ENCODE peak calls at places on chromosomes 13 and 19, in seven cellular contexts. One of them, this sample, is unnamed.

GRCh38 chr13:20401586-20401957 is 124.1 kb downstream of the CRYL1 start:
- DNase-seq in fibroblast of lung: peak
- DNase-seq in ascending aorta: no peak
- DNase-seq in left lung: no peak
- DNase-seq in ovary: no peak
- DNase-seq in choroid plexus epithelial cell: no peak
- DNase-seq in brain microvascular endothelial cell: no peak
- DNase-seq in this sample: no peak

GRCh38 chr13:113616991-113617749 is 32.6 kb downstream of the TFDP1 start:
- DNase-seq in choroid plexus epithelial cell: peak
- DNase-seq in brain microvascular endothelial cell: peak
- DNase-seq in left lung: peak
- DNase-seq in ascending aorta: no peak
- DNase-seq in ovary: no peak
- DNase-seq in fibroblast of lung: peak
- DNase-seq in this sample: no peak

GRCh38 chr13:70964124-70964523 is 855.9 kb upstream of the KLHL1 start:
- DNase-seq in ovary: no peak
- DNase-seq in choroid plexus epithelial cell: peak
- DNase-seq in ascending aorta: no peak
- DNase-seq in fibroblast of lung: no peak
- DNase-seq in left lung: no peak
- DNase-seq in brain microvascular endothelial cell: no peak
- DNase-seq in this sample: no peak

GRCh38 chr13:111853766-111854165 is 213.2 kb upstream of the SOX1 start:
- DNase-seq in ascending aorta: no peak
- DNase-seq in ovary: no peak
- DNase-seq in brain microvascular endothelial cell: no peak
- DNase-seq in fibroblast of lung: no peak
- DNase-seq in choroid plexus epithelial cell: no peak
- DNase-seq in left lung: peak
- DNase-seq in this sample: no peak

GRCh38 chr13:30331331-30331771 is 24.0 kb upstream of the KATNAL1 start:
- DNase-seq in brain microvascular endothelial cell: no peak
- DNase-seq in ascending aorta: peak
- DNase-seq in fibroblast of lung: no peak
- DNase-seq in choroid plexus epithelial cell: no peak
- DNase-seq in left lung: no peak
- DNase-seq in ovary: peak
- DNase-seq in this sample: peak

GRCh38 chr13:48542581-48543341 is 9.9 kb upstream of the RCBTB2 start:
- DNase-seq in choroid plexus epithelial cell: peak
- DNase-seq in ovary: peak
- DNase-seq in fibroblast of lung: peak
- DNase-seq in ascending aorta: peak
- DNase-seq in left lung: peak
- DNase-seq in brain microvascular endothelial cell: peak
- DNase-seq in this sample: peak

GRCh38 chr19:5141278-5141925 is 172.5 kb downstream of the KDM4B start:
- DNase-seq in brain microvascular endothelial cell: peak
- DNase-seq in ascending aorta: no peak
- DNase-seq in fibroblast of lung: peak
- DNase-seq in left lung: peak
- DNase-seq in choroid plexus epithelial cell: peak
- DNase-seq in ovary: no peak
- DNase-seq in this sample: no peak

GRCh38 chr13:42084722-42085121 is 36.3 kb downstream of the DGKH start:
- DNase-seq in ascending aorta: no peak
- DNase-seq in choroid plexus epithelial cell: no peak
- DNase-seq in left lung: no peak
- DNase-seq in brain microvascular endothelial cell: no peak
- DNase-seq in ovary: no peak
- DNase-seq in fibroblast of lung: no peak
- DNase-seq in this sample: no peak

GRCh38 chr19:4051175-4052101 is 15.3 kb downstream of the ZBTB7A start:
- DNase-seq in fibroblast of lung: peak
- DNase-seq in choroid plexus epithelial cell: no peak
- DNase-seq in ovary: peak
- DNase-seq in ascending aorta: no peak
- DNase-seq in left lung: peak
- DNase-seq in brain microvascular endothelial cell: peak
- DNase-seq in this sample: no peak

GRCh38 chr13:99911069-99911964 is 60.2 kb downstream of the ZIC5 start:
- DNase-seq in brain microvascular endothelial cell: no peak
- DNase-seq in choroid plexus epithelial cell: no peak
- DNase-seq in ascending aorta: no peak
- DNase-seq in fibroblast of lung: no peak
- DNase-seq in ovary: no peak
- DNase-seq in left lung: no peak
- DNase-seq in this sample: no peak

DNA sequence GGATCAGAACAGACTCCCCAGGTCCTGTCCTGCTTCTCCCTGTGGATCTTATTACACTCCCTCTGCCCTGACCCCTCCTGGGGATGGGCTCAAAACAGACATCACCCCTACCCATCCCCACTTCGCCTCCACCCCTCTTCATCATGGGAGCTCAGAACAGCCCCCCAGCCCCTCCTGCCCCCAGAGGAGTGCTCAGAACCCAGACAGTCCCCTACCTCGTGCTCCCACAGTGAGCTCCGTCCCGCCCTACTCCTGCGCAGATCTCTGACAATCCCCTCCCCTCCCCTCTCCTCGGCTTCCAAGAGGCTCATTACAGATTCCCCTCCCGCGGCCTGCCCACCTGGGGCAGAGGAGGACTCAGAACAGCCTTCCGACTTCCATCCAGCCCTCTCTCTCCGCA is 6.1 kb upstream of the TMEM221 start:
- DNase-seq in brain microvascular endothelial cell: no peak
- DNase-seq in fibroblast of lung: no peak
- DNase-seq in ovary: no peak
- DNase-seq in choroid plexus epithelial cell: no peak
- DNase-seq in left lung: peak
- DNase-seq in ascending aorta: no peak
- DNase-seq in this sample: no peak
- H3K4me3 ChIP-seq in brain microvascular endothelial cell: no peak
- H3K4me3 ChIP-seq in fibroblast of lung: no peak
- H3K4me3 ChIP-seq in ovary: no peak
- H3K4me3 ChIP-seq in choroid plexus epithelial cell: no peak
- H3K4me3 ChIP-seq in left lung: no peak
- H3K4me3 ChIP-seq in ascending aorta: no peak
- H3K4me3 ChIP-seq in this sample: no peak

DNA sequence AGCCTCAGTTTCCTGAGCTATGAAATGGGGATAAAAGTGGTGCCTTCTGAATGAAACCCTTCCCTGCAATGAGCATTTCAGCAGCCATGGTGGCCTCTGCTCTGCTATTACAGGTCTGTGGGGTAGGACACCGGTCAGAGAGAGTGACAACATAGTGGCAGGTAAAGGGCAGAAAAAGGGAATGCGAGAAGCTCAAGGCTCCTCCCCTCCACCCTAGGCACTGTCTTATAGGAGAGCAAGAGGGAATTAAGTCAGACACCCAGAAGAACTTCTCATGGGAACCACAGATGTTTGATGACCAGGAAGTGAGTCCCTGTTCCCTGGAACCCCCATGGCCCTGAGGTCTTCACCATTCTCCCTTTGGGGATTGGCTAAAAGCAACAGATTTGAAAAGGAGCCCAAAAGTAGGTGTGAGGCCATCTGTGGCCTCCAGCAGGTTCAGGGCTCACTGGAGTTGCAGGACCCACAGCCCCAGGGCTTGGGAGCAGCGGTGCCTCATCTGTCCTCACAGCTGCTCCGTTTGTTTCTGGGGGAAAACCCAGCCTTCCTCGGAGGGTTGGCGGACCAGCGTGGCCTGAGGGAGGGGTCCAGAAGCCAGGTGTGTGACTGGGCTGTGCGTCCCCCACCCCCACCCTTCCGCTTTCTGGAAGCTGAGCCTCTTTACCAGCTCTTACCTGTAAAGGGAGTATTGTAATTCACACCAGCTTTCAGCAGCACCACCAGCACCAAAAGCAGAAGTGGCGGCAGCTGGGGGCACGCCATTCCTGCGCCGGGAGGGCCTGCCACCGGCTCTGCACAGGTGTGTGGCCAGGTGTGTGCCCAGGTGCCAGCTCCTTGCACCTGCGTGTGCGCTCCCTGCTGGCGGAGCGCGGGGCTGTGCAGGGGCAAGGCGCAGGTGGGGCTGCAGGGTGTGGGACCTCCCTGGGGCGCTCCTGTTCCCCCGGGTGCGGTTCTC is 19.4 kb downstream of the IQCN start:
- DNase-seq in left lung: peak
- DNase-seq in ascending aorta: no peak
- DNase-seq in brain microvascular endothelial cell: no peak
- DNase-seq in fibroblast of lung: no peak
- DNase-seq in choroid plexus epithelial cell: no peak
- DNase-seq in ovary: no peak
- DNase-seq in this sample: no peak
- TF ChIP-seq CTCF in left lung: no peak
- TF ChIP-seq CTCF in ascending aorta: no peak
- TF ChIP-seq CTCF in brain microvascular endothelial cell: peak
- TF ChIP-seq CTCF in fibroblast of lung: no peak
- TF ChIP-seq CTCF in choroid plexus epithelial cell: no peak
- TF ChIP-seq CTCF in ovary: no peak
- TF ChIP-seq CTCF in this sample: no peak

DNA sequence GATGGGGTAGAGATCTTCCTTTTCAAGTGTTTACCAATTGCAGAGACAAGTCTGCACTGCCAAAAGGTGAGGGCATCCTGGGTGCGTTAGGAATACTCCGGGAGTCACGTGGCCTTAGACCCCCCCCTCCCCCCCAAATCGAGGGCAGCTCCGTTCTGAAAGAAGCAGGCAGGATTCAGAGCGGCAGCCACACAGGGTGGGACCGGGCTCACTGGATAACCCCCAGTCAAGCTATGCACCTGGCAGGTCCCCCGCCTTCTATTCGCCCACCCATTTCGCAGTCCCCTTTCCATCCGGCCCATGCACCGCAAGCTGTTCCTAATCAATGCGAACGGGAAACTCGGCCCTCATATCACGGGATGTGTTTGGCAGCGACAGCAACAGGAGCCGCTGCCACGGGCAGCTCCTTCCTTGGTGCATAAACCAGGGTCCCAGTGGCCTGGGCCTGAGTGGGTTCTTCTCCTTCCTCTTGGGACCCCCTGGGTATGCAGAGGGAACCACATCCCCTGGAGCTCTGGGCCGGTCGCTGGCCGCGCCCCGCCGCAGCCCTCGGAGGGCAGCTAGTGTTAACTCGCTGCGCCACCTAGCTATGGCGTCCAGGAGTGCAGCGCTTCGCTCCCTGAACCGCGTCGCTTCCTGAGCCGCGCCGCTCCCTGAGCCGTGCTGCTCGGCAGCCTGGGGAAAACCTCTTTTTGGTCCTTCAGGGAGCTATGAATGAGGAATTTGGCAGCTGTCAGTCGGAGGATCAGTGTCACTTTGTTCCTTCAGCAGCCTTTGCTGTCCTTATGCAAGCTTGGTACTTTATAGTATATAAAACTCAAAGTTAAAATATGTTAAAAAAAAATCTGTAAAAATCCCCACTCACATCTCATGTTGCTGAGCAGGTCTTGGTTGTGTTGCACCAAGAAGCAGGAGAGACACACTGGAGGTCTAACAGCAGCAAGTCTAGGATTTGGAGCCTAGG is 41.4 kb downstream of the LYL1 start:
- DNase-seq in brain microvascular endothelial cell: peak
- DNase-seq in ascending aorta: peak
- DNase-seq in fibroblast of lung: peak
- DNase-seq in left lung: peak
- DNase-seq in ovary: peak
- DNase-seq in choroid plexus epithelial cell: peak
- DNase-seq in this sample: peak
- H3K4me3 ChIP-seq in brain microvascular endothelial cell: peak
- H3K4me3 ChIP-seq in ascending aorta: peak
- H3K4me3 ChIP-seq in fibroblast of lung: peak
- H3K4me3 ChIP-seq in left lung: no peak
- H3K4me3 ChIP-seq in ovary: peak
- H3K4me3 ChIP-seq in choroid plexus epithelial cell: peak
- H3K4me3 ChIP-seq in this sample: peak

DNA sequence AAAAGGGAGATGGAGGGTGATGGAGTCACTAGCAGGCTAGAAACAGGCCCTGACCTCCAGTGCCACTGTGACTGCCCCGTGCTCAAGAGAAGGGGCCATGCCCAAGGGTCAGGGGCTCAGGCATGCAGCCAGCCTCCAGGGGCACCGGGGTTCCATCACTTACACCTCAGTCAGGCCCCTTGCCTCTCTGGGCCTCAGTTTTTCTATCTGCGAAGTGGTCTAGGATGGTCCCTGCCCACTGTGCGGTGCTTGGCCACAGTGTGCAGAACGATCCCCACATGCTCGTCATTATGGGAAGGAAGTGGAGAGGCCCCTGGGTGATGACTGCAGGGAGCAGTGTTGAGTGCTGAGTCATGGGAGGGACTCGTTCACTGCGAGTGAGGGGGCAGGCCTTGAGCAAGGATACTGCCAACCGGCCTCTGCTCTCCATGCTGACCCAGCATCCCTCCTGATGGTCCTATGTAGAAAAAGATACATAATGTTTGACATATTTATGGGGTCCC is 23.1 kb downstream of the TMED1 start:
- DNase-seq in ovary: no peak
- DNase-seq in left lung: peak
- DNase-seq in choroid plexus epithelial cell: peak
- DNase-seq in ascending aorta: peak
- DNase-seq in fibroblast of lung: peak
- DNase-seq in brain microvascular endothelial cell: peak
- DNase-seq in this sample: no peak
- TF ChIP-seq CTCF in ovary: no peak
- TF ChIP-seq CTCF in left lung: no peak
- TF ChIP-seq CTCF in choroid plexus epithelial cell: peak
- TF ChIP-seq CTCF in ascending aorta: no peak
- TF ChIP-seq CTCF in fibroblast of lung: peak
- TF ChIP-seq CTCF in brain microvascular endothelial cell: peak
- TF ChIP-seq CTCF in this sample: no peak

GRCh38 chr19:2633693-2634075 is 68.8 kb downstream of the GNG7 start:
- DNase-seq in ovary: no peak
- DNase-seq in fibroblast of lung: no peak
- DNase-seq in ascending aorta: no peak
- DNase-seq in choroid plexus epithelial cell: no peak
- DNase-seq in left lung: peak
- DNase-seq in brain microvascular endothelial cell: no peak
- DNase-seq in this sample: no peak
- H3K4me3 ChIP-seq in ovary: no peak
- H3K4me3 ChIP-seq in fibroblast of lung: no peak
- H3K4me3 ChIP-seq in ascending aorta: no peak
- H3K4me3 ChIP-seq in choroid plexus epithelial cell: no peak
- H3K4me3 ChIP-seq in left lung: no peak
- H3K4me3 ChIP-seq in brain microvascular endothelial cell: no peak
- H3K4me3 ChIP-seq in this sample: peak